ENCODE peak calls at places on chromosomes 5 and 9, in seven cellular contexts. One of them, this sample, is unnamed.

GRCh38 chr5:143217804-143218160 is 185.7 kb downstream of the NR3C1 start:
- DNase-seq in Karpas-422: no peak
- DNase-seq in pancreas: no peak
- DNase-seq in sigmoid colon: no peak
- DNase-seq in foreskin fibroblast: no peak
- DNase-seq in A549: no peak
- DNase-seq in gastrocnemius medialis: no peak
- DNase-seq in this sample: no peak

GRCh38 chr5:88060194-88060593 is 208.5 kb downstream of the TMEM161B start:
- DNase-seq in Karpas-422: no peak
- DNase-seq in pancreas: no peak
- DNase-seq in sigmoid colon: no peak
- DNase-seq in foreskin fibroblast: no peak
- DNase-seq in A549: no peak
- DNase-seq in gastrocnemius medialis: no peak
- DNase-seq in this sample: no peak

GRCh38 chr5:32283539-32284377 is 29.0 kb downstream of the MTMR12 start:
- DNase-seq in Karpas-422: no peak
- DNase-seq in pancreas: no peak
- DNase-seq in sigmoid colon: no peak
- DNase-seq in foreskin fibroblast: peak
- DNase-seq in A549: no peak
- DNase-seq in gastrocnemius medialis: no peak
- DNase-seq in this sample: no peak

GRCh38 chr5:111975133-111975532 is 218.1 kb upstream of the NREP start:
- DNase-seq in Karpas-422: no peak
- DNase-seq in pancreas: no peak
- DNase-seq in sigmoid colon: no peak
- DNase-seq in foreskin fibroblast: no peak
- DNase-seq in A549: no peak
- DNase-seq in gastrocnemius medialis: peak
- DNase-seq in this sample: no peak

GRCh38 chr5:392431-392988 is 50.5 kb upstream of the EXOC3 start:
- DNase-seq in Karpas-422: no peak
- DNase-seq in pancreas: no peak
- DNase-seq in sigmoid colon: no peak
- DNase-seq in foreskin fibroblast: peak
- DNase-seq in A549: peak
- DNase-seq in gastrocnemius medialis: no peak
- DNase-seq in this sample: peak

GRCh38 chr9:92136184-92136858 is 21.1 kb upstream of the SPTLC1 start:
- DNase-seq in Karpas-422: no peak
- DNase-seq in pancreas: no peak
- DNase-seq in sigmoid colon: no peak
- DNase-seq in foreskin fibroblast: no peak
- DNase-seq in A549: no peak
- DNase-seq in gastrocnemius medialis: no peak
- DNase-seq in this sample: no peak

GRCh38 chr5:119362714-119363113 is 6.9 kb downstream of the TNFAIP8 start:
- DNase-seq in Karpas-422: no peak
- DNase-seq in pancreas: no peak
- DNase-seq in sigmoid colon: no peak
- DNase-seq in foreskin fibroblast: no peak
- DNase-seq in A549: no peak
- DNase-seq in gastrocnemius medialis: no peak
- DNase-seq in this sample: no peak

GRCh38 chr5:164054461-164054860 is 549.0 kb downstream of the MAT2B start:
- DNase-seq in Karpas-422: no peak
- DNase-seq in pancreas: no peak
- DNase-seq in sigmoid colon: no peak
- DNase-seq in foreskin fibroblast: no peak
- DNase-seq in A549: no peak
- DNase-seq in gastrocnemius medialis: no peak
- DNase-seq in this sample: no peak

GRCh38 chr9:4678679-4679267 is 596 bp upstream of the CDC37L1 start:
- DNase-seq in Karpas-422: peak
- DNase-seq in pancreas: no peak
- DNase-seq in sigmoid colon: no peak
- DNase-seq in foreskin fibroblast: peak
- DNase-seq in A549: peak
- DNase-seq in gastrocnemius medialis: no peak
- DNase-seq in this sample: no peak

GRCh38 chr5:62152394-62153123 is 153.4 kb upstream of the KIF2A start:
- DNase-seq in Karpas-422: no peak
- DNase-seq in pancreas: no peak
- DNase-seq in sigmoid colon: no peak
- DNase-seq in foreskin fibroblast: peak
- DNase-seq in A549: no peak
- DNase-seq in gastrocnemius medialis: no peak
- DNase-seq in this sample: no peak

GRCh38 chr9:121207371-121207940 is 5.8 kb upstream of the RAB14 start:
- DNase-seq in Karpas-422: peak
- DNase-seq in pancreas: no peak
- DNase-seq in sigmoid colon: no peak
- DNase-seq in foreskin fibroblast: no peak
- DNase-seq in A549: no peak
- DNase-seq in gastrocnemius medialis: no peak
- DNase-seq in this sample: no peak

GRCh38 chr9:2120926-2121689 is 106.0 kb downstream of the SMARCA2 start:
- DNase-seq in Karpas-422: no peak
- DNase-seq in pancreas: no peak
- DNase-seq in sigmoid colon: no peak
- DNase-seq in foreskin fibroblast: peak
- DNase-seq in A549: no peak
- DNase-seq in gastrocnemius medialis: no peak
- DNase-seq in this sample: no peak

GRCh38 chr5:59795141-59795540 is 98.4 kb downstream of the PDE4D start:
- DNase-seq in Karpas-422: no peak
- DNase-seq in pancreas: no peak
- DNase-seq in sigmoid colon: no peak
- DNase-seq in foreskin fibroblast: no peak
- DNase-seq in A549: no peak
- DNase-seq in gastrocnemius medialis: no peak
- DNase-seq in this sample: no peak

GRCh38 chr5:59799668-59800374 is 93.7 kb downstream of the PDE4D start:
- DNase-seq in Karpas-422: peak
- DNase-seq in pancreas: no peak
- DNase-seq in sigmoid colon: no peak
- DNase-seq in foreskin fibroblast: peak
- DNase-seq in A549: peak
- DNase-seq in gastrocnemius medialis: no peak
- DNase-seq in this sample: no peak

GRCh38 chr5:59800375-59800893 is 93.1 kb downstream of the PDE4D start:
- DNase-seq in Karpas-422: no peak
- DNase-seq in pancreas: no peak
- DNase-seq in sigmoid colon: no peak
- DNase-seq in foreskin fibroblast: no peak
- DNase-seq in A549: no peak
- DNase-seq in gastrocnemius medialis: no peak
- DNase-seq in this sample: no peak

GRCh38 chr5:59798862-59799667 is 94.5 kb downstream of the PDE4D start:
- DNase-seq in Karpas-422: no peak
- DNase-seq in pancreas: no peak
- DNase-seq in sigmoid colon: no peak
- DNase-seq in foreskin fibroblast: peak
- DNase-seq in A549: peak
- DNase-seq in gastrocnemius medialis: no peak
- DNase-seq in this sample: no peak
- H3K4me3 ChIP-seq in Karpas-422: no peak
- H3K4me3 ChIP-seq in pancreas: no peak
- H3K4me3 ChIP-seq in sigmoid colon: peak
- H3K4me3 ChIP-seq in foreskin fibroblast: peak
- H3K4me3 ChIP-seq in A549: peak
- H3K4me3 ChIP-seq in gastrocnemius medialis: no peak
- H3K4me3 ChIP-seq in this sample: no peak

GRCh38 chr9:137580209-137580957 is 1.7 kb upstream of the DPH7 start:
- DNase-seq in Karpas-422: peak
- DNase-seq in pancreas: no peak
- DNase-seq in sigmoid colon: no peak
- DNase-seq in foreskin fibroblast: no peak
- DNase-seq in A549: no peak
- DNase-seq in gastrocnemius medialis: no peak
- DNase-seq in this sample: no peak

GRCh38 chr9:137575725-137576411 is 2.9 kb downstream of the DPH7 start:
- DNase-seq in Karpas-422: no peak
- DNase-seq in pancreas: no peak
- DNase-seq in sigmoid colon: no peak
- DNase-seq in foreskin fibroblast: no peak
- DNase-seq in A549: no peak
- DNase-seq in gastrocnemius medialis: no peak
- DNase-seq in this sample: no peak

GRCh38 chr9:137579259-137579604 is 507 bp upstream of the DPH7 start:
- DNase-seq in Karpas-422: no peak
- DNase-seq in pancreas: no peak
- DNase-seq in sigmoid colon: no peak
- DNase-seq in foreskin fibroblast: no peak
- DNase-seq in A549: no peak
- DNase-seq in gastrocnemius medialis: no peak
- DNase-seq in this sample: no peak

GRCh38 chr9:137580958-137581331 is 2.2 kb upstream of the DPH7 start:
- DNase-seq in Karpas-422: no peak
- DNase-seq in pancreas: no peak
- DNase-seq in sigmoid colon: no peak
- DNase-seq in foreskin fibroblast: no peak
- DNase-seq in A549: no peak
- DNase-seq in gastrocnemius medialis: no peak
- DNase-seq in this sample: no peak

GRCh38 chr9:137578518-137579258 is at the start of gene DPH7:
- DNase-seq in Karpas-422: peak
- DNase-seq in pancreas: peak
- DNase-seq in sigmoid colon: peak
- DNase-seq in foreskin fibroblast: peak
- DNase-seq in A549: peak
- DNase-seq in gastrocnemius medialis: peak
- DNase-seq in this sample: peak
- H3K4me3 ChIP-seq in Karpas-422: peak
- H3K4me3 ChIP-seq in pancreas: peak
- H3K4me3 ChIP-seq in sigmoid colon: peak
- H3K4me3 ChIP-seq in foreskin fibroblast: peak
- H3K4me3 ChIP-seq in A549: peak
- H3K4me3 ChIP-seq in gastrocnemius medialis: peak
- H3K4me3 ChIP-seq in this sample: peak

GRCh38 chr9:21580636-21581353 is 98.7 kb upstream of the IFNE start:
- DNase-seq in Karpas-422: no peak
- DNase-seq in pancreas: no peak
- DNase-seq in sigmoid colon: no peak
- DNase-seq in foreskin fibroblast: peak
- DNase-seq in A549: peak
- DNase-seq in gastrocnemius medialis: no peak
- DNase-seq in this sample: no peak
- H3K4me3 ChIP-seq in Karpas-422: no peak
- H3K4me3 ChIP-seq in pancreas: no peak
- H3K4me3 ChIP-seq in sigmoid colon: no peak
- H3K4me3 ChIP-seq in foreskin fibroblast: no peak
- H3K4me3 ChIP-seq in A549: peak
- H3K4me3 ChIP-seq in gastrocnemius medialis: no peak
- H3K4me3 ChIP-seq in this sample: no peak

GRCh38 chr5:77076961-77077820 is 9.9 kb downstream of the ZBED3 start:
- DNase-seq in Karpas-422: no peak
- DNase-seq in pancreas: peak
- DNase-seq in sigmoid colon: peak
- DNase-seq in foreskin fibroblast: peak
- DNase-seq in A549: peak
- DNase-seq in gastrocnemius medialis: peak
- DNase-seq in this sample: no peak
- H3K4me3 ChIP-seq in Karpas-422: no peak
- H3K4me3 ChIP-seq in pancreas: no peak
- H3K4me3 ChIP-seq in sigmoid colon: peak
- H3K4me3 ChIP-seq in foreskin fibroblast: peak
- H3K4me3 ChIP-seq in A549: peak
- H3K4me3 ChIP-seq in gastrocnemius medialis: peak
- H3K4me3 ChIP-seq in this sample: peak

GRCh38 chr9:131273791-131274673 is 2.3 kb downstream of the FAM78A start:
- DNase-seq in Karpas-422: peak
- DNase-seq in pancreas: no peak
- DNase-seq in sigmoid colon: no peak
- DNase-seq in foreskin fibroblast: no peak
- DNase-seq in A549: no peak
- DNase-seq in gastrocnemius medialis: peak
- DNase-seq in this sample: no peak
- H3K4me3 ChIP-seq in Karpas-422: peak
- H3K4me3 ChIP-seq in pancreas: no peak
- H3K4me3 ChIP-seq in sigmoid colon: peak
- H3K4me3 ChIP-seq in foreskin fibroblast: no peak
- H3K4me3 ChIP-seq in A549: no peak
- H3K4me3 ChIP-seq in gastrocnemius medialis: peak
- H3K4me3 ChIP-seq in this sample: peak

GRCh38 chr9:34651286-34651685 is 699 bp upstream of the IL11RA start:
- DNase-seq in Karpas-422: no peak
- DNase-seq in pancreas: no peak
- DNase-seq in sigmoid colon: peak
- DNase-seq in foreskin fibroblast: peak
- DNase-seq in A549: no peak
- DNase-seq in gastrocnemius medialis: peak
- DNase-seq in this sample: no peak
- H3K4me3 ChIP-seq in Karpas-422: no peak
- H3K4me3 ChIP-seq in pancreas: no peak
- H3K4me3 ChIP-seq in sigmoid colon: peak
- H3K4me3 ChIP-seq in foreskin fibroblast: peak
- H3K4me3 ChIP-seq in A549: peak
- H3K4me3 ChIP-seq in gastrocnemius medialis: peak
- H3K4me3 ChIP-seq in this sample: no peak

This sample was measured in effector memory CD4-positive, alpha-beta T cell.